ENCODE peak calls at places on chromosomes 3 and 15, in five cellular contexts. One of them, this sample, is unnamed.

GRCh38 chr3:29686889-29687592 is 406.2 kb downstream of the RBMS3 start:
- DNase-seq in H9: no peak
- DNase-seq in neuronal stem cell: no peak
- DNase-seq in H1: no peak
- DNase-seq in trophoblast cell: no peak
- DNase-seq in this sample: peak; percentile 86

GRCh38 chr3:14216257-14217048 is 37.8 kb downstream of the LSM3 start:
- DNase-seq in H9: peak; percentile 97
- DNase-seq in neuronal stem cell: peak; percentile 74
- DNase-seq in H1: peak; percentile 64
- DNase-seq in trophoblast cell: no peak
- DNase-seq in this sample: no peak

GRCh38 chr15:45112592-45113379 is 1.2 kb downstream of the DUOX2 start:
- DNase-seq in H9: peak; percentile 47
- DNase-seq in neuronal stem cell: no peak
- DNase-seq in H1: no peak
- DNase-seq in trophoblast cell: no peak
- DNase-seq in this sample: no peak

GRCh38 chr3:191136347-191136746 is 62.7 kb upstream of the OSTN start:
- DNase-seq in H9: no peak
- DNase-seq in neuronal stem cell: no peak
- DNase-seq in H1: peak; percentile 1
- DNase-seq in trophoblast cell: peak; percentile 43
- DNase-seq in this sample: peak; percentile 16

GRCh38 chr3:127090218-127091160 is 102.4 kb upstream of the PRR23E start:
- DNase-seq in H9: no peak
- DNase-seq in neuronal stem cell: no peak
- DNase-seq in H1: no peak
- DNase-seq in trophoblast cell: no peak
- DNase-seq in this sample: no peak

GRCh38 chr3:7999363-7999762 is 502.3 kb upstream of the LMCD1 start:
- DNase-seq in H9: peak; percentile 61
- DNase-seq in neuronal stem cell: peak; percentile 57
- DNase-seq in H1: peak; percentile 27
- DNase-seq in trophoblast cell: no peak
- DNase-seq in this sample: no peak

GRCh38 chr15:62920569-62921502 is 121.7 kb upstream of the TPM1 start:
- DNase-seq in H9: no peak
- DNase-seq in neuronal stem cell: no peak
- DNase-seq in H1: no peak
- DNase-seq in trophoblast cell: no peak
- DNase-seq in this sample: peak; percentile 50

GRCh38 chr3:69368129-69368741 is 17.7 kb downstream of the FRMD4B start:
- DNase-seq in H9: no peak
- DNase-seq in neuronal stem cell: no peak
- DNase-seq in H1: no peak
- DNase-seq in trophoblast cell: peak; percentile 70
- DNase-seq in this sample: peak; percentile 57

GRCh38 chr3:4512895-4513616 is 19.9 kb downstream of the ITPR1 start:
- DNase-seq in H9: no peak
- DNase-seq in neuronal stem cell: no peak
- DNase-seq in H1: no peak
- DNase-seq in trophoblast cell: no peak
- DNase-seq in this sample: no peak

GRCh38 chr15:93460717-93461116 is 371.7 kb upstream of the RGMA start:
- DNase-seq in H9: no peak
- DNase-seq in neuronal stem cell: no peak
- DNase-seq in H1: no peak
- DNase-seq in trophoblast cell: peak; percentile 25
- DNase-seq in this sample: no peak

GRCh38 chr3:120147072-120147871 is 53.0 kb upstream of the GSK3B start:
- DNase-seq in H9: peak; percentile 41
- DNase-seq in neuronal stem cell: no peak
- DNase-seq in H1: no peak
- DNase-seq in trophoblast cell: peak; percentile 75
- DNase-seq in this sample: no peak

GRCh38 chr15:95495033-95495541 is 835.4 kb upstream of the NR2F2 start:
- DNase-seq in H9: no peak
- DNase-seq in neuronal stem cell: no peak
- DNase-seq in H1: no peak
- DNase-seq in trophoblast cell: no peak
- DNase-seq in this sample: no peak

GRCh38 chr15:99486371-99487336 is 79.1 kb upstream of the MEF2A start:
- DNase-seq in H9: peak; percentile 51
- DNase-seq in neuronal stem cell: peak; percentile 15
- DNase-seq in H1: no peak
- DNase-seq in trophoblast cell: no peak
- DNase-seq in this sample: peak; percentile 84

GRCh38 chr15:95266481-95267061 is 1035.2 kb downstream of the MCTP2 start:
- DNase-seq in H9: no peak
- DNase-seq in neuronal stem cell: no peak
- DNase-seq in H1: no peak
- DNase-seq in trophoblast cell: peak; percentile 86
- DNase-seq in this sample: no peak

GRCh38 chr3:1275495-1275894 is 182.7 kb downstream of the CNTN6 start:
- DNase-seq in H9: peak; percentile 41
- DNase-seq in neuronal stem cell: peak; percentile 5
- DNase-seq in H1: no peak
- DNase-seq in trophoblast cell: peak; percentile 2
- DNase-seq in this sample: peak; percentile 12

GRCh38 chr3:44248152-44248551 is 6.5 kb downstream of the TOPAZ1 start:
- DNase-seq in H9: no peak
- DNase-seq in neuronal stem cell: no peak
- DNase-seq in H1: no peak
- DNase-seq in trophoblast cell: no peak
- DNase-seq in this sample: no peak

GRCh38 chr15:52151353-52151752 is 38.8 kb upstream of the BCL2L10 start:
- DNase-seq in H9: no peak
- DNase-seq in neuronal stem cell: no peak
- DNase-seq in H1: no peak
- DNase-seq in trophoblast cell: no peak
- DNase-seq in this sample: no peak
- H2BK12ac ChIP-seq in H9: no peak overlapping the region
- H2BK12ac ChIP-seq in neuronal stem cell: no peak overlapping the region
- H2BK12ac ChIP-seq in H1: no peak overlapping the region
- H2BK12ac ChIP-seq in trophoblast cell: no peak overlapping the region
- H2BK12ac ChIP-seq in this sample: no peak overlapping the region

GRCh38 chr3:194871864-194872668 is 186.4 kb downstream of the FAM43A start:
- DNase-seq in H9: no peak
- DNase-seq in neuronal stem cell: no peak
- DNase-seq in H1: no peak
- DNase-seq in trophoblast cell: no peak
- DNase-seq in this sample: peak; percentile 53

GRCh38 chr3:194871143-194871863 is 185.6 kb downstream of the FAM43A start:
- DNase-seq in H9: peak; percentile 46
- DNase-seq in neuronal stem cell: no peak
- DNase-seq in H1: no peak
- DNase-seq in trophoblast cell: peak; percentile 43
- DNase-seq in this sample: peak; percentile 85

GRCh38 chr3:194869482-194870169 is 183.9 kb downstream of the FAM43A start:
- DNase-seq in H9: no peak
- DNase-seq in neuronal stem cell: no peak
- DNase-seq in H1: no peak
- DNase-seq in trophoblast cell: no peak
- DNase-seq in this sample: peak; percentile 74

GRCh38 chr3:194868831-194869230 is 183.1 kb downstream of the FAM43A start:
- DNase-seq in H9: no peak
- DNase-seq in neuronal stem cell: no peak
- DNase-seq in H1: no peak
- DNase-seq in trophoblast cell: no peak
- DNase-seq in this sample: no peak

GRCh38 chr3:194870394-194871110 is 184.9 kb downstream of the FAM43A start:
- DNase-seq in H9: no peak
- DNase-seq in neuronal stem cell: no peak
- DNase-seq in H1: no peak
- DNase-seq in trophoblast cell: no peak
- DNase-seq in this sample: no peak
- H3K14ac ChIP-seq in H9: no peak overlapping the region
- H3K14ac ChIP-seq in neuronal stem cell: no peak overlapping the region
- H3K14ac ChIP-seq in H1: no peak overlapping the region
- H3K14ac ChIP-seq in trophoblast cell: no peak overlapping the region
- H3K14ac ChIP-seq in this sample: no peak overlapping the region

GRCh38 chr3:113606539-113607218 is 74.3 kb downstream of the SIDT1 start:
- DNase-seq in H9: no peak
- DNase-seq in neuronal stem cell: no peak
- DNase-seq in H1: no peak
- DNase-seq in trophoblast cell: no peak
- DNase-seq in this sample: no peak

GRCh38 chr3:113602836-113603235 is 70.5 kb downstream of the SIDT1 start:
- DNase-seq in H9: no peak
- DNase-seq in neuronal stem cell: no peak
- DNase-seq in H1: no peak
- DNase-seq in trophoblast cell: no peak
- DNase-seq in this sample: no peak

GRCh38 chr3:113601240-113601639 is 68.9 kb downstream of the SIDT1 start:
- DNase-seq in H9: no peak
- DNase-seq in neuronal stem cell: no peak
- DNase-seq in H1: no peak
- DNase-seq in trophoblast cell: no peak
- DNase-seq in this sample: no peak

GRCh38 chr3:113600418-113601185 is 68.2 kb downstream of the SIDT1 start:
- DNase-seq in H9: no peak
- DNase-seq in neuronal stem cell: no peak
- DNase-seq in H1: no peak
- DNase-seq in trophoblast cell: no peak
- DNase-seq in this sample: no peak

DNA sequence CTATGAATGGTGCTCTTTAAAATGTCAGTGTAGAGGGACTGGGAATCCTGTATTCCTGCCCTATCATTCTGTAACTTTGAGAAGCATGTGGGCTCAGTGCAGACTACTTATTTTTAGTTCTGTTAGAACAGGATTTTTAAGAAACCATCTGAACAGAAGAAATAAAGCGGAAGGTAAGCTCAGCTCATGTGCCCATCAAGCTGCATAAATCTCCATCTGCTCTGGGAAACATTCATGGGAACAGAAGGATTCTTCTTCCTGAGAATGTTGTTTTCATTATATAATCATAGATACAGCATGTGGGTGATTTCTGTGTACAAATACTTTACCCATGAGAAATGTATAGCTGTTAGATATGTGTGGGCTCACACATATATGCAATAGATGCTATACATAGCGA is 69.9 kb downstream of the SIDT1 start:
- DNase-seq in H9: no peak
- DNase-seq in neuronal stem cell: no peak
- DNase-seq in H1: no peak
- DNase-seq in trophoblast cell: no peak
- DNase-seq in this sample: no peak
- H2BK12ac ChIP-seq in H9: no peak overlapping the region
- H2BK12ac ChIP-seq in neuronal stem cell: no peak overlapping the region
- H2BK12ac ChIP-seq in H1: no peak overlapping the region
- H2BK12ac ChIP-seq in trophoblast cell: no peak overlapping the region
- H2BK12ac ChIP-seq in this sample: no peak overlapping the region

DNA sequence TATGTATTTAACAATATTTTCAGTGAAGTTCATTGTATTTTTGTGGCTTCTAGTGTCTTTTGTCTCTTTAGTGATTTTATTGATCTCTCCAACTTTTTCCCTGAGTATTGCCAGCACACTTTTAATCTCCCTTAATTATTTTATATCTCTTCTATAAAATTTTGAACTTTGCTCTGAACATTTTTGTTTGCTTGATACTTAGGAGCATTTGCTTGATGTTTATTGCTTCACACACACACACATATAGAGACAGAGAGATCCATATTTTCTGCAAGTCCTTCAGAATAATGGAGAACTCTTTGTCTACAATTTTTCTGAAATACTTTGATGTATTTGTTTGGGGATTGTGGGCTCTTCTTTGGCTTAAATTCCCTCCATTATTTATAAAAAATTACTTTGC is 213.8 kb downstream of the SLC9A9 start:
- DNase-seq in H9: no peak
- DNase-seq in neuronal stem cell: no peak
- DNase-seq in H1: no peak
- DNase-seq in trophoblast cell: no peak
- DNase-seq in this sample: no peak
- H3K14ac ChIP-seq in H9: no peak overlapping the region
- H3K14ac ChIP-seq in neuronal stem cell: no peak overlapping the region
- H3K14ac ChIP-seq in H1: no peak overlapping the region
- H3K14ac ChIP-seq in trophoblast cell: no peak overlapping the region
- H3K14ac ChIP-seq in this sample: no peak overlapping the region

DNA sequence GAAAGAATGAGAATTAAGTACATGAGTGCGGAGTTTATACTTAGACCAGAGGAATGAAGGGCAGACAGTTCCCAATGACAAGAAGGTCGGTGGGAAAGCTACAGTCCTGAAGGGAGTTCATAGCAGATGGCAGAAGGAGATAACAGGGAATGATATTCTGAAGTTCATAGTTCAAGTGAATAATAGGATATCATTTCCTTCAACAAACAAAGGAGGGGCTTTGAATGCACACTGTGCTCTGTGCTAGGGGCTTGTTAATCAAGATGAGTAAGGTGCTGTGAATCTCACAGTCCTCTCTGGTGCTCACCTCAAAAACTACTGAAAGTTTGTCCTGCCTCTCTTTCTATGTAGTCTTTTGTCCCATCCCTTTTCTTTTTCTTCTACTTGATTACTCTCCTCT is 41.9 kb downstream of the SIDT1 start:
- DNase-seq in H9: no peak
- DNase-seq in neuronal stem cell: no peak
- DNase-seq in H1: no peak
- DNase-seq in trophoblast cell: no peak
- DNase-seq in this sample: no peak
- H2BK12ac ChIP-seq in H9: no peak overlapping the region
- H2BK12ac ChIP-seq in neuronal stem cell: no peak overlapping the region
- H2BK12ac ChIP-seq in H1: no peak overlapping the region
- H2BK12ac ChIP-seq in trophoblast cell: no peak overlapping the region
- H2BK12ac ChIP-seq in this sample: no peak overlapping the region

GRCh38 chr3:117393801-117394200 is 684.2 kb downstream of the TUSC7 start:
- DNase-seq in H9: no peak
- DNase-seq in neuronal stem cell: no peak
- DNase-seq in H1: no peak
- DNase-seq in trophoblast cell: no peak
- DNase-seq in this sample: no peak
- H3K14ac ChIP-seq in H9: no peak overlapping the region
- H3K14ac ChIP-seq in neuronal stem cell: no peak overlapping the region
- H3K14ac ChIP-seq in H1: no peak overlapping the region
- H3K14ac ChIP-seq in trophoblast cell: no peak overlapping the region
- H3K14ac ChIP-seq in this sample: no peak overlapping the region

DNA sequence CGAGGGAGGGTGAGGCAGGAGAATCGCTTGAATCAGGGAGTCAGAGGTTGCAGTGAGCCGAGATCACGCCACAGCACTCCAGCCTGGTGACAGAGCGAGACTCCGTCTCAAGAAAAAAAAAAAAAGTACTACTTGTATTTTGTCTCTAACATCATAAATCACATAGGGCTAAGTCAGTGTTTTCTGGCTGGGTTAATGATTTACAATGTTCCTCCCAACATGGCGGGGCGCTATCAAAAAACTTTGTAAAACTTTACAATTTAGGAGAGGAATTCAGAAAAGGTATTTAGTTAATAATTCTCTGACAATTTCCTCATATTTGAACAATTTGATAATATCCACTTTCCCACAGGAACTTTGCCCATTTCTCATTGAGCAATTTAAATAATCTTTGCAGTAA is 26.7 kb upstream of the B3GNT5 start:
- DNase-seq in H9: no peak
- DNase-seq in neuronal stem cell: no peak
- DNase-seq in H1: no peak
- DNase-seq in trophoblast cell: no peak
- DNase-seq in this sample: no peak
- H2BK12ac ChIP-seq in H9: no peak overlapping the region
- H2BK12ac ChIP-seq in neuronal stem cell: no peak overlapping the region
- H2BK12ac ChIP-seq in H1: no peak overlapping the region
- H2BK12ac ChIP-seq in trophoblast cell: no peak overlapping the region
- H2BK12ac ChIP-seq in this sample: no peak overlapping the region

GRCh38 chr3:71690222-71690821 is 34.9 kb downstream of the EIF4E3 start:
- DNase-seq in H9: no peak
- DNase-seq in neuronal stem cell: no peak
- DNase-seq in H1: no peak
- DNase-seq in trophoblast cell: no peak
- DNase-seq in this sample: peak; percentile 82
- H3K14ac ChIP-seq in H9: no peak overlapping the region
- H3K14ac ChIP-seq in neuronal stem cell: no peak overlapping the region
- H3K14ac ChIP-seq in H1: no peak overlapping the region
- H3K14ac ChIP-seq in trophoblast cell: no peak overlapping the region
- H3K14ac ChIP-seq in this sample: no peak overlapping the region